ENCODE peak calls at places on chromosomes 1 and 21, in four cellular contexts. X, J, S and V are unnamed samples.

GRCh38 chr1:46039571-46040052 is 92.8 kb downstream of the PIK3R3 start:
- DNase-seq in X (no peak), J (no peak), S (no peak), V (no peak)

GRCh38 chr1:236213534-236213933 is 68.2 kb downstream of the ERO1B start:
- DNase-seq in X (no peak), J (no peak), S (no peak), V (no peak)

GRCh38 chr1:115336741-115337140 is 1.3 kb downstream of the NGF start:
- DNase-seq in X (no peak), J (no peak), S (no peak), V (no peak)

GRCh38 chr1:14598007-14598497 is 433 bp upstream of the KAZN start:
- DNase-seq in X (no peak), J (peak; percentile 67), S (peak; percentile 58), V (no peak)

GRCh38 chr1:198258491-198258890 is 101.7 kb downstream of the NEK7 start:
- DNase-seq in X (no peak), J (no peak), S (no peak), V (no peak)

GRCh38 chr21:18917602-18918001 is 514.0 kb upstream of the TMPRSS15 start:
- DNase-seq in X (no peak), J (no peak), S (no peak), V (no peak)

GRCh38 chr1:50132495-50132894 is 23.8 kb downstream of the ELAVL4 start:
- DNase-seq in X (no peak), J (no peak), S (no peak), V (no peak)

GRCh38 chr1:86865973-86866637 is 47.8 kb downstream of the SELENOF start:
- DNase-seq in X (no peak), J (no peak), S (no peak), V (no peak)

GRCh38 chr1:30527511-30528140 is 195.8 kb downstream of the MATN1 start:
- DNase-seq in X (no peak), J (no peak), S (no peak), V (no peak)

DNA sequence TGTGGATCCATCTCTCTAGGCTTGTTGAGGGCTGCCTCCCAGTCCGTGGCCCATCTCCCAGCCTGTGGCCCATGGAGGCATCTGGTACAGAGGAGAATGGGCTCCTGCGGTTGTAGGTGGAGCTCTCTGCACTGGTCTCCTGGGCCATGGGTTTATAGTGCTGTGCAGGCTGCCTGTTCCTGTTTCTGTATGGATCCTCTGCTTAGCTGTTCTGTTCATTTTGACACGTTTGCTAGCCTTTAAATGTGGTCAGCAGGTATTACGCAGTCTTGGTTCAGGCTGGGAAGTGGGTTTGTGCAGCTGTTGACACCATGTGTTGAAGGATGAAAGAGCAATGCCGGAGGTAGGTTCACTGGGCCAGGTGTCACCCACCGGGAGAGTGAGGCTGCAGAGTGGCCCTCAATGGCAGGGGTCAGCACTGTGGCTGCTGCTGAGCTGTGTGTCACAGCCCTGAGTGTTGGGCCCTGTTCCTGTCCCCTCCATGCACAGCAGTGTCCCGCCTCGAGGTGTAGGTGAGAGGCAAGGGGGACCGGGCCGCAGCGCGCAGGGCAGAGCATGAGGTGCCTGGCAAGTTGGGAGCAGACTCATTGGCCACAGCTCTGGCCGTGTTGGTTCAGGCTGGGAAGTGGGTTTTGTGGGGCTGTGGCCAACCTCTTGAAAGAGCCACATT is 39.0 kb downstream of the SNAP47 start:
- DNase-seq in X (no peak), J (no peak), S (no peak), V (no peak)
- H3K4me2 ChIP-seq in X (no peak overlapping the region), J (no peak overlapping the region), S (no peak overlapping the region), V (no peak overlapping the region)

GRCh38 chr1:232249834-232250233 is 380.1 kb downstream of the SIPA1L2 start:
- DNase-seq in X (no peak), J (no peak), S (peak; percentile 50), V (no peak)
- TF ChIP-seq CTCF in X (no peak), J (no peak), S (peak; percentile 20), V (no peak)

GRCh38 chr1:48470506-48470905 is 1.5 kb downstream of the SPATA6 start:
- DNase-seq in X (no peak), J (peak; percentile 42), S (peak; percentile 42), V (no peak)
- TF ChIP-seq EZH2phosphoT487 in X (no peak), J (no peak), S (no peak), V (no peak)

GRCh38 chr1:113226118-113226517 is 153.1 kb downstream of the LRIG2 start:
- DNase-seq in X (no peak), J (peak; percentile 25), S (no peak), V (no peak)
- H3K4me2 ChIP-seq in X (no peak overlapping the region), J (peak overlapping the region; percentile 23), S (no peak overlapping the region), V (no peak overlapping the region)

GRCh38 chr1:17260738-17261137 is 11.8 kb downstream of the PADI3 start:
- DNase-seq in X (no peak), J (no peak), S (no peak), V (no peak)

GRCh38 chr1:17265950-17266349 is 17.1 kb downstream of the PADI3 start:
- DNase-seq in X (no peak), J (no peak), S (no peak), V (no peak)

GRCh38 chr1:17260264-17260663 is 11.4 kb downstream of the PADI3 start:
- DNase-seq in X (no peak), J (no peak), S (no peak), V (no peak)

GRCh38 chr1:17264470-17264869 is 15.6 kb downstream of the PADI3 start:
- DNase-seq in X (no peak), J (no peak), S (no peak), V (no peak)

GRCh38 chr1:17265162-17265561 is 16.3 kb downstream of the PADI3 start:
- DNase-seq in X (no peak), J (peak; percentile 48), S (peak; percentile 49), V (no peak)
- TF ChIP-seq CTCF in X (no peak), J (peak; percentile 24), S (peak; percentile 20), V (no peak)

GRCh38 chr21:36105327-36105842 is 29.5 kb upstream of the CBR3 start:
- DNase-seq in X (no peak), J (no peak), S (no peak), V (no peak)
- TF ChIP-seq EZH2phosphoT487 in X (no peak), J (no peak), S (no peak), V (no peak)

GRCh38 chr1:23019851-23020625 is 770 bp downstream of the KDM1A start:
- DNase-seq in X (no peak), J (peak; percentile 74), S (peak; percentile 60), V (peak; percentile 52)

GRCh38 chr1:23020731-23021130 is 1.5 kb downstream of the KDM1A start:
- DNase-seq in X (no peak), J (no peak), S (peak; percentile 26), V (peak; percentile 9)

GRCh38 chr1:23026573-23026972 is 7.3 kb downstream of the KDM1A start:
- DNase-seq in X (no peak), J (no peak), S (no peak), V (no peak)

GRCh38 chr1:23021834-23022233 is 2.6 kb downstream of the KDM1A start:
- DNase-seq in X (no peak), J (no peak), S (no peak), V (no peak)

GRCh38 chr1:23023174-23023573 is 3.9 kb downstream of the KDM1A start:
- DNase-seq in X (no peak), J (no peak), S (no peak), V (no peak)
- H3K4me2 ChIP-seq in X (no peak overlapping the region), J (no peak overlapping the region), S (no peak overlapping the region), V (no peak overlapping the region)

GRCh38 chr1:27955076-27955475 is 4.7 kb upstream of the XKR8 start:
- DNase-seq in X (no peak), J (no peak), S (no peak), V (no peak)

GRCh38 chr1:27949027-27949426 is 10.7 kb upstream of the XKR8 start:
- DNase-seq in X (no peak), J (no peak), S (no peak), V (no peak)

GRCh38 chr1:27952147-27952546 is 7.6 kb upstream of the XKR8 start:
- DNase-seq in X (no peak), J (no peak), S (no peak), V (no peak)

GRCh38 chr1:27954186-27954585 is 5.6 kb upstream of the XKR8 start:
- DNase-seq in X (no peak), J (no peak), S (no peak), V (no peak)

DNA sequence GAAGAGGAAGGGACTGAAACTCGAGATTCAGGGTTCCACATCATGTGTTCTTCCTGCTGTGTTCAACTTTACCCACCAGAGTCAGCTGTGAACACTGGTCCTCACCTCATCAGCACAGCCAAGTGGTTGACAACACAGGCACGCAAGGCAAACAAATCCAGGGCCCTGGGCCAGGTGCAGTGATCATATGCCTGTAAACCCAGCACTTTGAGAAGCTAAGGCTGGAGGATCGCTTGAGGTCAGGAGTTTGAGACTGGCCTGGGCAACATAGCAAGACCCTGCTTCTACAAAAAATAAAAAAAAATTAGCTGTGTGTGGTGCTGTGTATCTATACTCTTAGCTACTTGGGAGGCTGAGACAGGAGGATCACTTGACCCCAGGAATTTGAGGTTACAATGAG is 8.4 kb upstream of the XKR8 start:
- DNase-seq in X (no peak), J (no peak), S (no peak), V (peak; percentile 24)
- TF ChIP-seq CTCF in X (no peak), J (no peak), S (no peak), V (no peak)

DNA sequence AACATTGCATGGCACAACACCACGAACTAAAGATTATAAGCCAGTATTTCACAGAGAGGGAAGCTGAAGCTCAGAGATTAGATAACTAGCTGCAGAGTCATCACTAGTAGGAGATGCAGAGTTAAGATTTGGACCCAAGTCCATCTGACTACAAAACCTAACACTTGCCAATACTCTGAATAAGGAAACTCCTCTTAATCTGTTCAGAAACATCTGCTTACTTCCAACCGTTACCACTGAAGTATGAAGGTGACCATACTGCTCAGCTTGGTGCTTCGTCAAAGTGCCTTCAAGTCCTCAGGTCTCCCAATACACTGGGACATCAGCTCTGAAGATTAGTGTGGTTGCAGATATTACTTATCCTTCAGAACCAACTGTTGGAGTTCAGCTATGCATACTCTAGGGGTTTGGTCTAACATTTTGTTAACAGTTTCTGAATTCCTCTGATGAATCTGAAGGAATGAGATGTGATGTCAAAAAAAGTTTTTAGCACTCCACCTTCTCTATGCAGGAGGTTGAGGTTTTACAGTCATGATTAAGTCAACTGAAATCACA is 179.6 kb downstream of the TPR start:
- DNase-seq in X (no peak), J (no peak), S (no peak), V (no peak)
- TF ChIP-seq EZH2phosphoT487 in X (no peak), J (no peak), S (no peak), V (no peak)

GRCh38 chr21:37264808-37265207 is 2.3 kb downstream of the VPS26C start:
- DNase-seq in X (no peak), J (no peak), S (no peak), V (no peak)

GRCh38 chr21:37263827-37264226 is 3.3 kb downstream of the VPS26C start:
- DNase-seq in X (no peak), J (no peak), S (no peak), V (no peak)

GRCh38 chr21:37257967-37258877 is 8.9 kb downstream of the VPS26C start:
- DNase-seq in X (no peak), J (peak; percentile 91), S (peak; percentile 93), V (no peak)

GRCh38 chr21:37257526-37257966 is 9.6 kb downstream of the VPS26C start:
- DNase-seq in X (no peak), J (no peak), S (peak; percentile 61), V (no peak)

DNA sequence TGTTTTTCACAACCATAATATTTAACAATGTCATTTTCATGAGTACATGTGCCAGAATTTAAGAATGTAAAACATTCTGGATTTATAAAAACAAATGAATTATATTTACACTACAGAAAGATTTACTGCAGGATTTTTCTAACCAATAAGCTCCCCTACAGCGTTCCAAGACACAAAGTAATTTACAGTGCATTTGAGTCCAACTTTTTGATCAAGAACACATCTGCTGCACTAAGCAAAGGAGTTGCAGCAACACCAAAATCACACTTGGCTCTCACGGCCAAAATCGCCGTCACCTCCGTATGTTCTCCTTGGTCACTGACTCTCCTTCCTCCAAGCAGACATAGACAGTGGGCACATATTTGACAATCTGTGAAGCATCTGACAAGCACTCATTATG is 7.7 kb downstream of the VPS26C start:
- DNase-seq in X (no peak), J (no peak), S (no peak), V (no peak)
- H3K4me2 ChIP-seq in X (no peak overlapping the region), J (no peak overlapping the region), S (peak overlapping the region; percentile 84), V (no peak overlapping the region)